ENCODE peak calls at places on chromosomes 12 and 14, in eight cellular contexts. One of them, this sample, is unnamed.

GRCh38 chr12:93163260-93164036 is 214.3 kb upstream of the NUDT4 start:
- DNase-seq in Karpas-422: no peak
- DNase-seq in transverse colon: no peak
- DNase-seq in heart right ventricle: no peak
- DNase-seq in endodermal cell: no peak
- DNase-seq in body of pancreas: no peak
- DNase-seq in IMR-90: peak; percentile 91
- DNase-seq in suprapubic skin: no peak
- DNase-seq in this sample: no peak

GRCh38 chr14:59262717-59263469 is 74.4 kb downstream of the DAAM1 start:
- DNase-seq in Karpas-422: no peak
- DNase-seq in transverse colon: peak; percentile 61
- DNase-seq in heart right ventricle: no peak
- DNase-seq in endodermal cell: no peak
- DNase-seq in body of pancreas: no peak
- DNase-seq in IMR-90: no peak
- DNase-seq in suprapubic skin: no peak
- DNase-seq in this sample: peak; percentile 63

GRCh38 chr14:71346685-71347084 is 439.4 kb downstream of the PCNX1 start:
- DNase-seq in Karpas-422: no peak
- DNase-seq in transverse colon: no peak
- DNase-seq in heart right ventricle: no peak
- DNase-seq in endodermal cell: no peak
- DNase-seq in body of pancreas: no peak
- DNase-seq in IMR-90: no peak
- DNase-seq in suprapubic skin: no peak
- DNase-seq in this sample: no peak

GRCh38 chr14:104795781-104796681 is 483 bp upstream of the AKT1 start:
- DNase-seq in Karpas-422: peak; percentile 86
- DNase-seq in transverse colon: peak; percentile 68
- DNase-seq in heart right ventricle: peak; percentile 50
- DNase-seq in endodermal cell: peak; percentile 80
- DNase-seq in body of pancreas: peak; percentile 60
- DNase-seq in IMR-90: no peak
- DNase-seq in suprapubic skin: no peak
- DNase-seq in this sample: peak; percentile 85

GRCh38 chr14:41349289-41349910 is 257.3 kb upstream of the LRFN5 start:
- DNase-seq in Karpas-422: peak; percentile 9
- DNase-seq in transverse colon: no peak
- DNase-seq in heart right ventricle: no peak
- DNase-seq in endodermal cell: no peak
- DNase-seq in body of pancreas: no peak
- DNase-seq in IMR-90: no peak
- DNase-seq in suprapubic skin: no peak
- DNase-seq in this sample: peak; percentile 30

GRCh38 chr12:12714276-12715001 is 2.7 kb upstream of the CDKN1B start:
- DNase-seq in Karpas-422: peak; percentile 71
- DNase-seq in transverse colon: peak; percentile 77
- DNase-seq in heart right ventricle: peak; percentile 34
- DNase-seq in endodermal cell: peak; percentile 75
- DNase-seq in body of pancreas: peak; percentile 56
- DNase-seq in IMR-90: peak; percentile 45
- DNase-seq in suprapubic skin: no peak
- DNase-seq in this sample: peak; percentile 83

GRCh38 chr12:102172436-102172835 is 25.2 kb downstream of the PMCH start:
- DNase-seq in Karpas-422: no peak
- DNase-seq in transverse colon: no peak
- DNase-seq in heart right ventricle: no peak
- DNase-seq in endodermal cell: no peak
- DNase-seq in body of pancreas: no peak
- DNase-seq in IMR-90: peak; percentile 64
- DNase-seq in suprapubic skin: no peak
- DNase-seq in this sample: no peak

GRCh38 chr12:131911251-131911650 is 16.8 kb downstream of the ULK1 start:
- DNase-seq in Karpas-422: no peak
- DNase-seq in transverse colon: no peak
- DNase-seq in heart right ventricle: no peak
- DNase-seq in endodermal cell: no peak
- DNase-seq in body of pancreas: no peak
- DNase-seq in IMR-90: no peak
- DNase-seq in suprapubic skin: no peak
- DNase-seq in this sample: no peak

GRCh38 chr14:35336171-35337073 is 44.2 kb downstream of the PSMA6 start:
- DNase-seq in Karpas-422: no peak
- DNase-seq in transverse colon: peak; percentile 92
- DNase-seq in heart right ventricle: peak; percentile 94
- DNase-seq in endodermal cell: peak; percentile 88
- DNase-seq in body of pancreas: peak; percentile 95
- DNase-seq in IMR-90: peak; percentile 85
- DNase-seq in suprapubic skin: peak; percentile 92
- DNase-seq in this sample: peak; percentile 47

GRCh38 chr14:78164226-78164853 is 5.8 kb upstream of the NRXN3 start:
- DNase-seq in Karpas-422: peak; percentile 87
- DNase-seq in transverse colon: peak; percentile 31
- DNase-seq in heart right ventricle: peak; percentile 8
- DNase-seq in endodermal cell: peak; percentile 94
- DNase-seq in body of pancreas: peak; percentile 18
- DNase-seq in IMR-90: no peak
- DNase-seq in suprapubic skin: no peak
- DNase-seq in this sample: no peak

GRCh38 chr14:22549981-22550670 is 38.9 kb downstream of the DAD1 start:
- DNase-seq in Karpas-422: peak; percentile 75
- DNase-seq in transverse colon: no peak
- DNase-seq in heart right ventricle: no peak
- DNase-seq in endodermal cell: no peak
- DNase-seq in body of pancreas: no peak
- DNase-seq in IMR-90: peak; percentile 63
- DNase-seq in suprapubic skin: no peak
- DNase-seq in this sample: peak; percentile 59

GRCh38 chr12:41605528-41606295 is 417.6 kb downstream of the PDZRN4 start:
- DNase-seq in Karpas-422: peak; percentile 82
- DNase-seq in transverse colon: no peak
- DNase-seq in heart right ventricle: no peak
- DNase-seq in endodermal cell: no peak
- DNase-seq in body of pancreas: no peak
- DNase-seq in IMR-90: peak; percentile 1
- DNase-seq in suprapubic skin: no peak
- DNase-seq in this sample: no peak

GRCh38 chr12:125418902-125419564 is 353.8 kb downstream of the AACS start:
- DNase-seq in Karpas-422: peak; percentile 94
- DNase-seq in transverse colon: no peak
- DNase-seq in heart right ventricle: no peak
- DNase-seq in endodermal cell: no peak
- DNase-seq in body of pancreas: no peak
- DNase-seq in IMR-90: no peak
- DNase-seq in suprapubic skin: no peak
- DNase-seq in this sample: no peak

GRCh38 chr14:55077155-55077554 is 25.7 kb downstream of the MAPK1IP1L start:
- DNase-seq in Karpas-422: no peak
- DNase-seq in transverse colon: peak; percentile 37
- DNase-seq in heart right ventricle: no peak
- DNase-seq in endodermal cell: no peak
- DNase-seq in body of pancreas: peak; percentile 19
- DNase-seq in IMR-90: no peak
- DNase-seq in suprapubic skin: no peak
- DNase-seq in this sample: no peak

GRCh38 chr14:65054471-65055085 is 47.7 kb downstream of the MAX start:
- DNase-seq in Karpas-422: no peak
- DNase-seq in transverse colon: no peak
- DNase-seq in heart right ventricle: no peak
- DNase-seq in endodermal cell: no peak
- DNase-seq in body of pancreas: no peak
- DNase-seq in IMR-90: no peak
- DNase-seq in suprapubic skin: no peak
- DNase-seq in this sample: no peak

GRCh38 chr12:130992448-130992847 is 38.7 kb downstream of the ADGRD1 start:
- DNase-seq in Karpas-422: no peak
- DNase-seq in transverse colon: no peak
- DNase-seq in heart right ventricle: no peak
- DNase-seq in endodermal cell: no peak
- DNase-seq in body of pancreas: peak; percentile 38
- DNase-seq in IMR-90: no peak
- DNase-seq in suprapubic skin: no peak
- DNase-seq in this sample: peak; percentile 52

GRCh38 chr14:41960316-41960715 is 353.6 kb downstream of the LRFN5 start:
- DNase-seq in Karpas-422: no peak
- DNase-seq in transverse colon: no peak
- DNase-seq in heart right ventricle: no peak
- DNase-seq in endodermal cell: no peak
- DNase-seq in body of pancreas: no peak
- DNase-seq in IMR-90: peak; percentile 4
- DNase-seq in suprapubic skin: no peak
- DNase-seq in this sample: no peak

GRCh38 chr12:46494424-46494823 is 121.9 kb upstream of the SLC38A2 start:
- DNase-seq in Karpas-422: no peak
- DNase-seq in transverse colon: no peak
- DNase-seq in heart right ventricle: no peak
- DNase-seq in endodermal cell: no peak
- DNase-seq in body of pancreas: no peak
- DNase-seq in IMR-90: peak; percentile 85
- DNase-seq in suprapubic skin: no peak
- DNase-seq in this sample: no peak

GRCh38 chr14:26984318-26985177 is 386.7 kb upstream of the NOVA1 start:
- DNase-seq in Karpas-422: peak; percentile 86
- DNase-seq in transverse colon: peak; percentile 64
- DNase-seq in heart right ventricle: peak; percentile 63
- DNase-seq in endodermal cell: peak; percentile 85
- DNase-seq in body of pancreas: peak; percentile 73
- DNase-seq in IMR-90: peak; percentile 31
- DNase-seq in suprapubic skin: peak; percentile 62
- DNase-seq in this sample: no peak

GRCh38 chr14:61145903-61146411 is 135.2 kb downstream of the TMEM30B start:
- DNase-seq in Karpas-422: no peak
- DNase-seq in transverse colon: no peak
- DNase-seq in heart right ventricle: no peak
- DNase-seq in endodermal cell: no peak
- DNase-seq in body of pancreas: no peak
- DNase-seq in IMR-90: peak; percentile 82
- DNase-seq in suprapubic skin: no peak
- DNase-seq in this sample: no peak

GRCh38 chr14:59321184-59321952 is 132.9 kb downstream of the DAAM1 start:
- DNase-seq in Karpas-422: no peak
- DNase-seq in transverse colon: no peak
- DNase-seq in heart right ventricle: no peak
- DNase-seq in endodermal cell: no peak
- DNase-seq in body of pancreas: no peak
- DNase-seq in IMR-90: peak; percentile 52
- DNase-seq in suprapubic skin: no peak
- DNase-seq in this sample: no peak

GRCh38 chr14:103719766-103720165 is 4.2 kb downstream of the ZFYVE21 start:
- DNase-seq in Karpas-422: peak; percentile 42
- DNase-seq in transverse colon: no peak
- DNase-seq in heart right ventricle: no peak
- DNase-seq in endodermal cell: no peak
- DNase-seq in body of pancreas: no peak
- DNase-seq in IMR-90: no peak
- DNase-seq in suprapubic skin: no peak
- DNase-seq in this sample: no peak
- H3K4me1 ChIP-seq in Karpas-422: peaks cover 12% of the 10 kb centered on the region
- H3K4me1 ChIP-seq in transverse colon: peaks cover 30% of the 10 kb centered on the region
- H3K4me1 ChIP-seq in heart right ventricle: peaks cover 62% of the 10 kb centered on the region
- H3K4me1 ChIP-seq in endodermal cell: peaks cover 7% of the 10 kb centered on the region
- H3K4me1 ChIP-seq in body of pancreas: peaks cover 48% of the 10 kb centered on the region
- H3K4me1 ChIP-seq in IMR-90: peaks cover 10% of the 10 kb centered on the region
- H3K4me1 ChIP-seq in suprapubic skin: peaks cover 75% of the 10 kb centered on the region
- H3K4me1 ChIP-seq in this sample: no peaks in the 10 kb centered on the region

GRCh38 chr14:36713960-36714703 is 52.5 kb downstream of the PAX9 start:
- DNase-seq in Karpas-422: no peak
- DNase-seq in transverse colon: no peak
- DNase-seq in heart right ventricle: no peak
- DNase-seq in endodermal cell: peak; percentile 50
- DNase-seq in body of pancreas: no peak
- DNase-seq in IMR-90: no peak
- DNase-seq in suprapubic skin: no peak
- DNase-seq in this sample: no peak
- H3K27ac ChIP-seq in Karpas-422: no peak overlapping the region
- H3K27ac ChIP-seq in transverse colon: no peak overlapping the region
- H3K27ac ChIP-seq in heart right ventricle: no peak overlapping the region
- H3K27ac ChIP-seq in endodermal cell: no peak overlapping the region
- H3K27ac ChIP-seq in body of pancreas: no peak overlapping the region
- H3K27ac ChIP-seq in IMR-90: no peak overlapping the region
- H3K27ac ChIP-seq in suprapubic skin: no peak overlapping the region
- H3K27ac ChIP-seq in this sample: no peak overlapping the region

DNA sequence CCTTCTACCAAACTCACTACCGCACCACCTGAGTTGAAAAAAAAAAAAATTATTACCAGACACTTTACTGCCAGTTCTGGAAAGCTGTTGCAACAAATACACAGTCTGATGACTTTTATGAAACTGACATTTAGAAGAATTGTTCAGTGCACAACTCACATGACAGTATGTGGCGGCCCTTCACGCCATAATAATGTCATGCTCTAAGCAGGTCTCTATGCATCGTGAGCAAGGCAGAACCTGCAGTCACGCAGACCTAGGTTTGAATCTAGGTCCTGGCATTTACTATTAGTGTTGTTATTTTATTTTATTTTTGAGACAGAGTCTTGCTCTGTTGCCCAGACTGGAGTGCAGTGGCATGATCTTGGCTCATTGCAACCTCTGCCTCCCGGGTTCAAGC is 8.1 kb downstream of the MYL2 start:
- DNase-seq in Karpas-422: no peak
- DNase-seq in transverse colon: no peak
- DNase-seq in heart right ventricle: no peak
- DNase-seq in endodermal cell: no peak
- DNase-seq in body of pancreas: no peak
- DNase-seq in IMR-90: no peak
- DNase-seq in suprapubic skin: no peak
- DNase-seq in this sample: no peak
- H3K4me1 ChIP-seq in Karpas-422: peaks cover 8% of the 10 kb centered on the region
- H3K4me1 ChIP-seq in transverse colon: no peaks in the 10 kb centered on the region
- H3K4me1 ChIP-seq in heart right ventricle: no peaks in the 10 kb centered on the region
- H3K4me1 ChIP-seq in endodermal cell: no peaks in the 10 kb centered on the region
- H3K4me1 ChIP-seq in body of pancreas: no peaks in the 10 kb centered on the region
- H3K4me1 ChIP-seq in IMR-90: no peaks in the 10 kb centered on the region
- H3K4me1 ChIP-seq in suprapubic skin: peaks cover 3% of the 10 kb centered on the region
- H3K4me1 ChIP-seq in this sample: peaks cover 5% of the 10 kb centered on the region

GRCh38 chr14:77007339-77007974 is 21.1 kb downstream of the IRF2BPL start:
- DNase-seq in Karpas-422: no peak
- DNase-seq in transverse colon: peak; percentile 62
- DNase-seq in heart right ventricle: no peak
- DNase-seq in endodermal cell: no peak
- DNase-seq in body of pancreas: peak; percentile 41
- DNase-seq in IMR-90: no peak
- DNase-seq in suprapubic skin: peak; percentile 75
- DNase-seq in this sample: no peak

GRCh38 chr14:77006127-77006526 is 22.4 kb downstream of the IRF2BPL start:
- DNase-seq in Karpas-422: no peak
- DNase-seq in transverse colon: no peak
- DNase-seq in heart right ventricle: no peak
- DNase-seq in endodermal cell: peak; percentile 51
- DNase-seq in body of pancreas: peak; percentile 37
- DNase-seq in IMR-90: no peak
- DNase-seq in suprapubic skin: no peak
- DNase-seq in this sample: no peak

GRCh38 chr14:77007975-77008421 is 20.5 kb downstream of the IRF2BPL start:
- DNase-seq in Karpas-422: no peak
- DNase-seq in transverse colon: peak; percentile 83
- DNase-seq in heart right ventricle: peak; percentile 57
- DNase-seq in endodermal cell: no peak
- DNase-seq in body of pancreas: peak; percentile 99
- DNase-seq in IMR-90: no peak
- DNase-seq in suprapubic skin: no peak
- DNase-seq in this sample: no peak

GRCh38 chr14:77009014-77009413 is 19.5 kb downstream of the IRF2BPL start:
- DNase-seq in Karpas-422: no peak
- DNase-seq in transverse colon: no peak
- DNase-seq in heart right ventricle: no peak
- DNase-seq in endodermal cell: no peak
- DNase-seq in body of pancreas: no peak
- DNase-seq in IMR-90: no peak
- DNase-seq in suprapubic skin: no peak
- DNase-seq in this sample: no peak

GRCh38 chr14:77008541-77008940 is 20.0 kb downstream of the IRF2BPL start:
- DNase-seq in Karpas-422: no peak
- DNase-seq in transverse colon: no peak
- DNase-seq in heart right ventricle: no peak
- DNase-seq in endodermal cell: no peak
- DNase-seq in body of pancreas: no peak
- DNase-seq in IMR-90: no peak
- DNase-seq in suprapubic skin: no peak
- DNase-seq in this sample: no peak
- H3K27ac ChIP-seq in Karpas-422: no peak overlapping the region
- H3K27ac ChIP-seq in transverse colon: peak overlapping the region; percentile 80
- H3K27ac ChIP-seq in heart right ventricle: no peak overlapping the region
- H3K27ac ChIP-seq in endodermal cell: no peak overlapping the region
- H3K27ac ChIP-seq in body of pancreas: peak overlapping the region; percentile 96
- H3K27ac ChIP-seq in IMR-90: no peak overlapping the region
- H3K27ac ChIP-seq in suprapubic skin: peak overlapping the region; percentile 88
- H3K27ac ChIP-seq in this sample: no peak overlapping the region

This sample was measured in Peyer's patch.